ENCODE peak calls at places on chromosomes 13 and 19, in nine cellular contexts. T is suprapubic skin, G is sigmoid colon, S is Panc1, K is esophagus muscularis mucosa, P is HepG2, R is GM12878, J is SK-N-SH, Q is upper lobe of left lung. D is an unnamed sample.

GRCh38 chr19:10180459-10180858 is 14.3 kb downstream of the DNMT1 start:
- DNase-seq in T (no peak), G (no peak), S (no peak), K (no peak), P (no peak), R (no peak), J (no peak), Q (no peak), D (no peak)

GRCh38 chr19:9871626-9872338 is 36.7 kb downstream of the PIN1 start:
- DNase-seq in T (no peak), G (no peak), S (no peak), K (no peak), P (peak), R (no peak), J (no peak), Q (no peak), D (no peak)

GRCh38 chr19:19321143-19321577 is 531 bp downstream of the MAU2 start:
- DNase-seq in T (no peak), G (no peak), S (no peak), K (no peak), P (peak), R (no peak), J (peak), Q (no peak), D (no peak)

GRCh38 chr13:79404985-79405384 is 1.1 kb downstream of the RBM26 start:
- DNase-seq in T (no peak), G (no peak), S (no peak), K (no peak), P (no peak), R (no peak), J (no peak), Q (no peak), D (no peak)

GRCh38 chr19:57280913-57281425 is 684 bp downstream of the ZNF460 start:
- DNase-seq in T (no peak), G (no peak), S (no peak), K (no peak), P (no peak), R (no peak), J (peak), Q (no peak), D (no peak)

GRCh38 chr19:49387936-49388372 is at the start of gene KASH5:
- DNase-seq in T (no peak), G (peak), S (no peak), K (no peak), P (no peak), R (no peak), J (peak), Q (peak), D (no peak)

GRCh38 chr19:6273701-6274601 is 5.8 kb downstream of the MLLT1 start:
- DNase-seq in T (peak), G (peak), S (no peak), K (peak), P (peak), R (no peak), J (peak), Q (peak), D (no peak)

GRCh38 chr19:33689138-33689746 is 67.5 kb downstream of the CHST8 start:
- DNase-seq in T (peak), G (no peak), S (no peak), K (no peak), P (no peak), R (no peak), J (no peak), Q (no peak), D (no peak)

GRCh38 chr13:71524245-71525002 is 342.6 kb downstream of the DACH1 start:
- DNase-seq in T (no peak), G (no peak), S (no peak), K (no peak), P (no peak), R (no peak), J (peak), Q (no peak), D (no peak)

GRCh38 chr13:33057019-33057785 is 41.0 kb downstream of the KL start:
- DNase-seq in T (no peak), G (no peak), S (no peak), K (no peak), P (peak), R (no peak), J (peak), Q (no peak), D (no peak)

GRCh38 chr13:30334663-30335386 is 27.5 kb upstream of the KATNAL1 start:
- DNase-seq in T (no peak), G (no peak), S (no peak), K (no peak), P (peak), R (no peak), J (peak), Q (no peak), D (no peak)

GRCh38 chr19:33296473-33297060 is 5.8 kb downstream of the CEBPA start:
- DNase-seq in T (peak), G (peak), S (no peak), K (no peak), P (no peak), R (no peak), J (peak), Q (peak), D (no peak)

GRCh38 chr13:112781287-112781686 is 91.4 kb downstream of the ATP11A start:
- DNase-seq in T (peak), G (no peak), S (no peak), K (no peak), P (no peak), R (no peak), J (peak), Q (no peak), D (no peak)

GRCh38 chr13:47592256-47592655 is 408.8 kb downstream of the SUCLA2 start:
- DNase-seq in T (no peak), G (no peak), S (no peak), K (no peak), P (no peak), R (no peak), J (no peak), Q (no peak), D (no peak)

GRCh38 chr13:26253262-26253786 is 605 bp upstream of the CDK8 start:
- DNase-seq in T (no peak), G (no peak), S (no peak), K (no peak), P (no peak), R (no peak), J (no peak), Q (no peak), D (no peak)

GRCh38 chr19:51514866-51515481 is 13.4 kb upstream of the SIGLEC12 start:
- DNase-seq in T (no peak), G (no peak), S (peak), K (peak), P (peak), R (peak), J (peak), Q (no peak), D (no peak)

GRCh38 chr19:3178377-3178972 is at the start of gene S1PR4:
- DNase-seq in T (no peak), G (no peak), S (no peak), K (no peak), P (no peak), R (no peak), J (no peak), Q (peak), D (no peak)

GRCh38 chr19:35299523-35300339 is 7.8 kb downstream of the MAG start:
- DNase-seq in T (peak), G (no peak), S (no peak), K (no peak), P (no peak), R (no peak), J (peak), Q (no peak), D (no peak)

GRCh38 chr19:15759962-15760565 is 22.3 kb downstream of the OR10H3 start:
- DNase-seq in T (no peak), G (no peak), S (no peak), K (no peak), P (peak), R (no peak), J (peak), Q (no peak), D (no peak)

GRCh38 chr13:110371550-110372465 is 64.7 kb downstream of the COL4A2 start:
- DNase-seq in T (no peak), G (no peak), S (no peak), K (no peak), P (no peak), R (peak), J (peak), Q (no peak), D (no peak)

GRCh38 chr13:106532111-106532929 is 3.1 kb downstream of the EFNB2 start:
- DNase-seq in T (no peak), G (no peak), S (no peak), K (no peak), P (no peak), R (no peak), J (peak), Q (no peak), D (no peak)
- TF ChIP-seq POLR2AphosphoS5 in T (no peak), G (no peak), S (no peak), K (no peak), P (no peak), R (no peak), J (no peak), Q (no peak), D (no peak)

GRCh38 chr19:14117668-14118164 is at the start of gene PRKACA:
- DNase-seq in T (peak), G (peak), S (peak), K (peak), P (peak), R (peak), J (peak), Q (peak), D (peak)
- H3K27ac ChIP-seq in T (peak), G (peak), S (peak), K (peak), P (peak), R (peak), J (peak), Q (peak), D (no peak)

GRCh38 chr19:55392820-55393219 is 7.1 kb downstream of the RPL28 start:
- DNase-seq in T (no peak), G (no peak), S (no peak), K (no peak), P (no peak), R (no peak), J (peak), Q (no peak), D (no peak)

GRCh38 chr19:55390461-55390880 is 4.7 kb downstream of the RPL28 start:
- DNase-seq in T (no peak), G (no peak), S (no peak), K (no peak), P (no peak), R (no peak), J (no peak), Q (no peak), D (no peak)

GRCh38 chr19:55391191-55391670 is 5.5 kb downstream of the RPL28 start:
- DNase-seq in T (no peak), G (no peak), S (no peak), K (no peak), P (no peak), R (no peak), J (peak), Q (no peak), D (no peak)

GRCh38 chr19:55391702-55392615 is 6.2 kb downstream of the RPL28 start:
- DNase-seq in T (no peak), G (no peak), S (no peak), K (no peak), P (no peak), R (no peak), J (peak), Q (no peak), D (no peak)

DNA sequence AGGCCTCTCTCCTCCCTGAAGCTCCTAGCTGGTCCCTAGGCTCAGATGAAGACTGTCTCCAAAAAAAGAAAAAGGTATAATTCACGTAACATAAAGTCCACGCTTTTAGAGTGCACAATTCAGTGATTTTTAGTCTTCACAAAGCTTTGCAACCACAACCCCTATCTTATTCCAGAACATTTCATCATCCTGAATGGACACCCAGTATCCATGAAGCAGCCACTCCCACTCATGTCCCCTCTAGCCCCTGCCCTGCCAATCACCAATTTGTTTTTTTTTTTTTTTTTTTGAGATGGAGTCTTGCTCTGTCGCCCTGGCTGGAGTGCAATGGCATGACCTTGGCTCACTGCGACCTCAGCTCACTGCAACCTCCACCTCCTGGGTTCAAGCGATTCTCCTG is 7.6 kb downstream of the RPL28 start:
- DNase-seq in T (no peak), G (no peak), S (no peak), K (no peak), P (no peak), R (no peak), J (peak), Q (no peak), D (no peak)
- H3K4me3 ChIP-seq in T (no peak), G (no peak), S (no peak), K (no peak), P (no peak), R (no peak), J (no peak), Q (no peak), D (no peak)

DNA sequence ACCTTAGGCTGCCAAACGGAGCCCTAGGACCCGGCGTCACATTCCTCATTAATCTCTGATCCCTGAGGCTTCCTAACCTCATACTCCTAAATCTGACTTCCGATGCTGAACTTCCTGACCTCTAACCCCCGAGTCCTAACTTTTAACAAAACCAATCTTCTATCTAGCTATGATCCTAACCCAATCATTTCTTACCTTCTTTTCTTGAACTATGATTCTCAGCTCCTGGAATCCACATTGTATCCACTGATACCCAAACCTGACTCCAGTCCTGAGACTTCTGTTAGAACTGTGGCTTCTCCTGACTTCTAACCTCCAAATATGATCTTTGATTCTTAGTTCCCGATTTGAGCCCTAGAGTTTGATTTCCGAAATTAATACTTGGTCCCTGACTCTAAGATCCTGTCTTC is 456 bp downstream of the NFKBIB start:
- DNase-seq in T (no peak), G (no peak), S (peak), K (no peak), P (no peak), R (no peak), J (no peak), Q (no peak), D (no peak)
- TF ChIP-seq POLR2AphosphoS5 in T (no peak), G (no peak), S (no peak), K (no peak), P (no peak), R (peak), J (no peak), Q (no peak), D (no peak)

DNA sequence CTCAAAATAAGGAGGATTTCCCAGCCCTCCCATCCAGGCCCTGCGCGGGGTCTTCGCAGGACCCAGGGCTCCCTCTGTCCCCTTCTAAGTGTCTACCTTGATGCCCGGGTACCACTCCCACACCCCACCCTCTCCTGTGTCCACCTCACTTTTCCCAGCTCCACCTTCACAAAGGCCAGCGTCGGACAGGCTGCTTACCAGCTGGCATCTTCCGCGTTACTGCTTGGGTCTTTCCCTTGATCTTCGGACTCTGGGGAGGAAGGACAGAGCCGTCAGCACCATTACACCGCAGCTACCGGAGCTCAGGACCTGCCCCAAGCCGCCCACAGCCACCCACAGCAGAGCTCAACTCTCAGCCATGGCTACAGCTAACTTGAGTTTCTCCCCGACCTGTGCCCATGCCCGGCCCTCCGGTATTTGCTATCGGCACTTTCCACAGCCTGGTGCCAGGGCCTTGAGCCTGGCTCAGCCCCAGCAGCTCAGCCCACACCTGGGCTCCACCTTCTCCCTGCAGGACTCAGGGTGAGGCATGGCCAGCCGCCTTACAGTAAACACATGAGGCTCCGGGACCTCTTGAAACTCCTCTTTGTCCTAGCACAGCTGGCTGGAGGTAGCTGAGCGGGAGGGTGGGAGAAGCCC is 3.8 kb downstream of the C13orf46 start:
- DNase-seq in T (peak), G (peak), S (no peak), K (no peak), P (no peak), R (no peak), J (no peak), Q (peak), D (no peak)
- H3K27ac ChIP-seq in T (peak), G (peak), S (no peak), K (peak), P (no peak), R (no peak), J (no peak), Q (peak), D (no peak)

GRCh38 chr19:54169149-54169731 is 3.7 kb downstream of the TMC4 start:
- DNase-seq in T (no peak), G (no peak), S (no peak), K (no peak), P (no peak), R (no peak), J (no peak), Q (no peak), D (no peak)

GRCh38 chr19:54172413-54172763 is 572 bp downstream of the TMC4 start:
- DNase-seq in T (no peak), G (no peak), S (no peak), K (no peak), P (no peak), R (no peak), J (no peak), Q (peak), D (no peak)

GRCh38 chr19:54173951-54174817 is 1.2 kb upstream of the TMC4 start:
- DNase-seq in T (no peak), G (no peak), S (no peak), K (no peak), P (no peak), R (no peak), J (peak), Q (no peak), D (no peak)

GRCh38 chr19:54168174-54168917 is 4.6 kb downstream of the TMC4 start:
- DNase-seq in T (peak), G (peak), S (peak), K (peak), P (peak), R (no peak), J (peak), Q (peak), D (peak)

DNA sequence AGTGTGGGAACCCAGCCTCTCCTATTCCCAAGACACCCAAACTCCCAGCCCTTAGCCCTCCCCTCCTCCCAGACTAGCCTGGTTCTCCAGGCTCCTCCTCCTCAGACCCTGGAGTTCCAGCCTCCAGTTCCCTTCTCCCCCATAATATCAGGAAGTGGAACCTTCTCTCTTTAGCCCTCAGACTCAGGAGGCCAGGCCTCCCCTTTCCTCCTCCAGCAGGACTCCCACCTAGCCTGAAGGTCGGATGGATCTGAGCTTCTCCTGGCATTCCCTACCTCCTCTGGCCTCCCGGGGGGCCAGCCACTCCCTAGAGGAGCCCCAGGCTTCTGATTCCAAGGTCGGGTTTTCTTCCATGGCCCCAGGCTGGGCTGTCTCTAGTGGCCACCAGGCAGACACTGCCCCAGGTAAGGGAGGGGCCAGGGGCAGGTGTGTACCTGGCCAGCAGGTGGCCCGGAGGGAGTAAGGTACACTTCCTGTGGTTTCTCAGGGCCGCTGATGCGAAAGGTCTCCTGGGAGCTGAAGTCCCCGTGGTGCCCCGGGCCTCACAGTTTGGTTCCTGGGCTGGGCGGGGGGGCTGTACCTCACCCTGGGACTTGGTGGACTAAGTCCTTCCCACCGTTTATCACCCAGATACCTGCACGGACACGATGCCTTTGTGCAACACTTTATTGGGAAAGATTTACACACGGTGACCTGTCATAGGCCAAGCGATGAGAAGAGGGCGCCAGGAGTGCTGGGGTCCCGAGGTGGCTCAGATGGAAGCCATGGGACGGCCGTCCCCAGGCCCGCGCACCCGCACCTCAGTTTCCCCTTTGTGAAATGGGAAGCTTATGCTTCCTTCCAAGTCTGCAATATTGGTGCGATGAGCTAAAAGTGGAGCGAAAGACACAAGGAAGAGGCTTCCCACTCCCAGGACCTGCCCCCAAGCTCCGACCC is at the start of gene TMC4:
- DNase-seq in T (no peak), G (no peak), S (no peak), K (no peak), P (no peak), R (no peak), J (no peak), Q (peak), D (no peak)
- H3K4me3 ChIP-seq in T (peak), G (no peak), S (peak), K (peak), P (no peak), R (no peak), J (no peak), Q (peak), D (peak)